ENCODE peak calls at places on chromosome 6, in seven cellular contexts. One of them, this sample, is unnamed.

GRCh38 chr6:23394699-23395098 is 731.3 kb upstream of the NRSN1 start:
- DNase-seq in non-pigmented ciliary epithelial cell: no peak
- DNase-seq in glutamatergic neuron: no peak
- DNase-seq in NCI-H187: no peak
- DNase-seq in T-helper 1 cell: no peak
- DNase-seq in ACHN: no peak
- DNase-seq in H7: no peak
- DNase-seq in this sample: no peak

GRCh38 chr6:150652848-150653613 is 53.3 kb downstream of the PLEKHG1 start:
- DNase-seq in NCI-H187: no peak
- DNase-seq in H7: no peak
- DNase-seq in ACHN: no peak
- DNase-seq in T-helper 1 cell: no peak
- DNase-seq in glutamatergic neuron: no peak
- DNase-seq in non-pigmented ciliary epithelial cell: no peak
- DNase-seq in this sample: no peak

GRCh38 chr6:11386323-11386722 is 151.2 kb upstream of the TMEM170B start:
- DNase-seq in ACHN: no peak
- DNase-seq in non-pigmented ciliary epithelial cell: no peak
- DNase-seq in H7: no peak
- DNase-seq in T-helper 1 cell: no peak
- DNase-seq in glutamatergic neuron: no peak
- DNase-seq in NCI-H187: no peak
- DNase-seq in this sample: no peak

GRCh38 chr6:166987930-166988329 is 11.3 kb upstream of the CEP43 start:
- DNase-seq in T-helper 1 cell: no peak
- DNase-seq in glutamatergic neuron: no peak
- DNase-seq in non-pigmented ciliary epithelial cell: no peak
- DNase-seq in H7: no peak
- DNase-seq in ACHN: no peak
- DNase-seq in NCI-H187: no peak
- DNase-seq in this sample: no peak

GRCh38 chr6:81999826-82000225 is 247.3 kb upstream of the TENT5A start:
- DNase-seq in ACHN: no peak
- DNase-seq in glutamatergic neuron: no peak
- DNase-seq in non-pigmented ciliary epithelial cell: no peak
- DNase-seq in H7: no peak
- DNase-seq in T-helper 1 cell: no peak
- DNase-seq in NCI-H187: no peak
- DNase-seq in this sample: no peak

GRCh38 chr6:47016916-47017315 is 25.2 kb downstream of the ADGRF1 start:
- DNase-seq in H7: no peak
- DNase-seq in T-helper 1 cell: no peak
- DNase-seq in ACHN: no peak
- DNase-seq in non-pigmented ciliary epithelial cell: no peak
- DNase-seq in glutamatergic neuron: no peak
- DNase-seq in NCI-H187: no peak
- DNase-seq in this sample: no peak

GRCh38 chr6:87070750-87071149 is 24.2 kb downstream of the CGA start:
- DNase-seq in H7: no peak
- DNase-seq in ACHN: no peak
- DNase-seq in NCI-H187: no peak
- DNase-seq in glutamatergic neuron: no peak
- DNase-seq in T-helper 1 cell: no peak
- DNase-seq in non-pigmented ciliary epithelial cell: no peak
- DNase-seq in this sample: no peak

GRCh38 chr6:159233365-159234101 is 64.3 kb downstream of the FNDC1 start:
- DNase-seq in H7: peak; percentile 89
- DNase-seq in T-helper 1 cell: no peak
- DNase-seq in non-pigmented ciliary epithelial cell: no peak
- DNase-seq in NCI-H187: no peak
- DNase-seq in glutamatergic neuron: peak; percentile 40
- DNase-seq in ACHN: no peak
- DNase-seq in this sample: no peak

GRCh38 chr6:148064406-148065134 is 278.1 kb upstream of the SASH1 start:
- DNase-seq in T-helper 1 cell: no peak
- DNase-seq in ACHN: no peak
- DNase-seq in non-pigmented ciliary epithelial cell: peak; percentile 20
- DNase-seq in glutamatergic neuron: no peak
- DNase-seq in NCI-H187: no peak
- DNase-seq in H7: no peak
- DNase-seq in this sample: no peak

GRCh38 chr6:78829407-78829806 is 37.9 kb upstream of the IRAK1BP1 start:
- DNase-seq in glutamatergic neuron: no peak
- DNase-seq in NCI-H187: no peak
- DNase-seq in ACHN: no peak
- DNase-seq in T-helper 1 cell: no peak
- DNase-seq in non-pigmented ciliary epithelial cell: no peak
- DNase-seq in H7: no peak
- DNase-seq in this sample: no peak

GRCh38 chr6:147905721-147906120 is 397.2 kb downstream of the SAMD5 start:
- DNase-seq in H7: no peak
- DNase-seq in ACHN: no peak
- DNase-seq in glutamatergic neuron: no peak
- DNase-seq in T-helper 1 cell: no peak
- DNase-seq in NCI-H187: no peak
- DNase-seq in non-pigmented ciliary epithelial cell: no peak
- DNase-seq in this sample: no peak

GRCh38 chr6:44297063-44298038 is 15.8 kb downstream of the AARS2 start:
- DNase-seq in ACHN: peak; percentile 17
- DNase-seq in H7: peak; percentile 94
- DNase-seq in non-pigmented ciliary epithelial cell: no peak
- DNase-seq in glutamatergic neuron: peak; percentile 81
- DNase-seq in NCI-H187: no peak
- DNase-seq in T-helper 1 cell: no peak
- DNase-seq in this sample: peak; percentile 18

GRCh38 chr6:168252267-168252666 is 67.3 kb downstream of the DACT2 start:
- DNase-seq in H7: no peak
- DNase-seq in NCI-H187: no peak
- DNase-seq in T-helper 1 cell: no peak
- DNase-seq in ACHN: no peak
- DNase-seq in glutamatergic neuron: no peak
- DNase-seq in non-pigmented ciliary epithelial cell: no peak
- DNase-seq in this sample: no peak

GRCh38 chr6:157312733-157313132 is 10.6 kb downstream of the TMEM242 start:
- DNase-seq in NCI-H187: no peak
- DNase-seq in glutamatergic neuron: no peak
- DNase-seq in H7: no peak
- DNase-seq in non-pigmented ciliary epithelial cell: no peak
- DNase-seq in ACHN: no peak
- DNase-seq in T-helper 1 cell: no peak
- DNase-seq in this sample: no peak

GRCh38 chr6:157215702-157216101 is 107.6 kb downstream of the TMEM242 start:
- DNase-seq in glutamatergic neuron: no peak
- DNase-seq in H7: no peak
- DNase-seq in non-pigmented ciliary epithelial cell: no peak
- DNase-seq in NCI-H187: no peak
- DNase-seq in T-helper 1 cell: no peak
- DNase-seq in ACHN: no peak
- DNase-seq in this sample: no peak

GRCh38 chr6:148272084-148272483 is 70.6 kb upstream of the SASH1 start:
- DNase-seq in non-pigmented ciliary epithelial cell: peak; percentile 87
- DNase-seq in H7: no peak
- DNase-seq in ACHN: no peak
- DNase-seq in NCI-H187: no peak
- DNase-seq in T-helper 1 cell: no peak
- DNase-seq in glutamatergic neuron: no peak
- DNase-seq in this sample: no peak

GRCh38 chr6:166969390-166970002 is 13.1 kb upstream of the RNASET2 start:
- DNase-seq in H7: no peak
- DNase-seq in ACHN: no peak
- DNase-seq in T-helper 1 cell: no peak
- DNase-seq in non-pigmented ciliary epithelial cell: no peak
- DNase-seq in glutamatergic neuron: no peak
- DNase-seq in NCI-H187: no peak
- DNase-seq in this sample: no peak

GRCh38 chr6:55776131-55776530 is 99.3 kb downstream of the BMP5 start:
- DNase-seq in NCI-H187: no peak
- DNase-seq in glutamatergic neuron: no peak
- DNase-seq in ACHN: no peak
- DNase-seq in H7: no peak
- DNase-seq in non-pigmented ciliary epithelial cell: no peak
- DNase-seq in T-helper 1 cell: no peak
- DNase-seq in this sample: no peak

GRCh38 chr6:90217621-90218496 is 78.8 kb downstream of the BACH2 start:
- DNase-seq in glutamatergic neuron: no peak
- DNase-seq in H7: no peak
- DNase-seq in ACHN: peak; percentile 25
- DNase-seq in NCI-H187: no peak
- DNase-seq in T-helper 1 cell: no peak
- DNase-seq in non-pigmented ciliary epithelial cell: no peak
- DNase-seq in this sample: peak; percentile 7

GRCh38 chr6:168101201-168102092 is 22.4 kb upstream of the FRMD1 start:
- DNase-seq in H7: peak; percentile 79
- DNase-seq in non-pigmented ciliary epithelial cell: no peak
- DNase-seq in NCI-H187: no peak
- DNase-seq in ACHN: no peak
- DNase-seq in T-helper 1 cell: peak; percentile 3
- DNase-seq in glutamatergic neuron: peak; percentile 51
- DNase-seq in this sample: no peak

GRCh38 chr6:28981391-28981832 is 23.7 kb downstream of the ZNF311 start:
- DNase-seq in ACHN: peak; percentile 73
- DNase-seq in non-pigmented ciliary epithelial cell: no peak
- DNase-seq in glutamatergic neuron: peak; percentile 65
- DNase-seq in NCI-H187: peak; percentile 74
- DNase-seq in H7: no peak
- DNase-seq in T-helper 1 cell: peak; percentile 37
- DNase-seq in this sample: no peak

GRCh38 chr6:95847061-95847460 is 168.7 kb upstream of the FUT9 start:
- DNase-seq in glutamatergic neuron: no peak
- DNase-seq in H7: no peak
- DNase-seq in NCI-H187: no peak
- DNase-seq in ACHN: no peak
- DNase-seq in non-pigmented ciliary epithelial cell: no peak
- DNase-seq in T-helper 1 cell: no peak
- DNase-seq in this sample: no peak

GRCh38 chr6:142947702-142948480 is 2.9 kb upstream of the HIVEP2 start:
- DNase-seq in T-helper 1 cell: no peak
- DNase-seq in non-pigmented ciliary epithelial cell: no peak
- DNase-seq in glutamatergic neuron: no peak
- DNase-seq in ACHN: no peak
- DNase-seq in NCI-H187: no peak
- DNase-seq in H7: no peak
- DNase-seq in this sample: no peak

GRCh38 chr6:118283759-118284158 is 264.3 kb upstream of the PLN start:
- DNase-seq in glutamatergic neuron: peak; percentile 27
- DNase-seq in T-helper 1 cell: no peak
- DNase-seq in H7: peak; percentile 6
- DNase-seq in ACHN: peak; percentile 63
- DNase-seq in NCI-H187: peak; percentile 13
- DNase-seq in non-pigmented ciliary epithelial cell: no peak
- DNase-seq in this sample: peak; percentile 20

GRCh38 chr6:138727182-138727581 is 46.4 kb upstream of the CCDC28A start:
- DNase-seq in glutamatergic neuron: no peak
- DNase-seq in non-pigmented ciliary epithelial cell: no peak
- DNase-seq in NCI-H187: no peak
- DNase-seq in ACHN: no peak
- DNase-seq in T-helper 1 cell: no peak
- DNase-seq in H7: no peak
- DNase-seq in this sample: no peak

GRCh38 chr6:89350281-89351037 is 2.1 kb downstream of the UBE2J1 start:
- DNase-seq in H7: no peak
- DNase-seq in glutamatergic neuron: no peak
- DNase-seq in NCI-H187: no peak
- DNase-seq in ACHN: no peak
- DNase-seq in non-pigmented ciliary epithelial cell: no peak
- DNase-seq in T-helper 1 cell: no peak
- DNase-seq in this sample: no peak

GRCh38 chr6:41546475-41546865 is 289 bp downstream of the FOXP4 start:
- DNase-seq in non-pigmented ciliary epithelial cell: no peak
- DNase-seq in H7: no peak
- DNase-seq in T-helper 1 cell: no peak
- DNase-seq in ACHN: peak; percentile 39
- DNase-seq in glutamatergic neuron: no peak
- DNase-seq in NCI-H187: no peak
- DNase-seq in this sample: peak; percentile 44

GRCh38 chr6:122066200-122066599 is 333.3 kb upstream of the HSF2 start:
- DNase-seq in glutamatergic neuron: no peak
- DNase-seq in ACHN: no peak
- DNase-seq in NCI-H187: no peak
- DNase-seq in H7: no peak
- DNase-seq in T-helper 1 cell: no peak
- DNase-seq in non-pigmented ciliary epithelial cell: no peak
- DNase-seq in this sample: no peak

GRCh38 chr6:69825904-69826303 is 29.1 kb upstream of the LMBRD1 start:
- DNase-seq in non-pigmented ciliary epithelial cell: peak; percentile 3
- DNase-seq in ACHN: no peak
- DNase-seq in glutamatergic neuron: no peak
- DNase-seq in T-helper 1 cell: no peak
- DNase-seq in H7: no peak
- DNase-seq in NCI-H187: no peak
- DNase-seq in this sample: no peak

GRCh38 chr6:16540804-16541752 is 220.2 kb downstream of the ATXN1 start:
- DNase-seq in ACHN: no peak
- DNase-seq in glutamatergic neuron: no peak
- DNase-seq in H7: no peak
- DNase-seq in non-pigmented ciliary epithelial cell: no peak
- DNase-seq in NCI-H187: no peak
- DNase-seq in T-helper 1 cell: no peak
- DNase-seq in this sample: no peak